ENCODE peak calls at places on chromosomes 1 and 21, in ten cellular contexts. P, D, T, N, O, W, I, C, F and J are unnamed samples.

GRCh38 chr1:50976111-50976889 is 6.3 kb downstream of the CDKN2C start:
- DNase-seq in P (no peak), D (no peak), T (peak), N (no peak), O (no peak), W (no peak), I (no peak), C (no peak), F (no peak), J (no peak)

GRCh38 chr1:176241385-176242015 is 34.4 kb upstream of the COP1 start:
- DNase-seq in P (peak), D (no peak), T (no peak), N (peak), O (peak), W (peak), I (no peak), C (no peak), F (no peak), J (no peak)

GRCh38 chr1:21633141-21633755 is 35.9 kb downstream of the RAP1GAP start:
- DNase-seq in P (no peak), D (no peak), T (no peak), N (no peak), O (no peak), W (no peak), I (no peak), C (no peak), F (no peak), J (no peak)

GRCh38 chr21:42056996-42057689 is 14.0 kb upstream of the UMODL1 start:
- DNase-seq in P (peak), D (no peak), T (no peak), N (peak), O (peak), W (peak), I (peak), C (peak), F (no peak), J (no peak)

GRCh38 chr1:205563927-205564441 is 59.5 kb downstream of the CDK18 start:
- DNase-seq in P (no peak), D (peak), T (no peak), N (no peak), O (no peak), W (no peak), I (no peak), C (no peak), F (no peak), J (no peak)

GRCh38 chr21:32562426-32562825 is 22.9 kb downstream of the TCP10L start:
- DNase-seq in P (peak), D (peak), T (peak), N (peak), O (peak), W (peak), I (peak), C (no peak), F (no peak), J (no peak)

GRCh38 chr1:67764674-67765073 is 68.6 kb downstream of the GNG12 start:
- DNase-seq in P (no peak), D (no peak), T (no peak), N (no peak), O (no peak), W (no peak), I (no peak), C (no peak), F (no peak), J (no peak)

GRCh38 chr21:19969156-19969555 is 1029.1 kb upstream of the NCAM2 start:
- DNase-seq in P (no peak), D (no peak), T (no peak), N (no peak), O (no peak), W (no peak), I (no peak), C (no peak), F (no peak), J (no peak)

GRCh38 chr1:73310797-73311381 is 887.1 kb downstream of the LRRIQ3 start:
- DNase-seq in P (no peak), D (no peak), T (no peak), N (no peak), O (no peak), W (no peak), I (no peak), C (no peak), F (no peak), J (no peak)

GRCh38 chr1:53579221-53580008 is 120.2 kb downstream of the DMRTB1 start:
- DNase-seq in P (no peak), D (peak), T (no peak), N (no peak), O (no peak), W (no peak), I (no peak), C (no peak), F (no peak), J (no peak)

GRCh38 chr1:17274186-17275170 is 25.6 kb downstream of the PADI3 start:
- DNase-seq in P (peak), D (no peak), T (no peak), N (peak), O (peak), W (peak), I (no peak), C (peak), F (no peak), J (peak)

GRCh38 chr1:58409826-58410225 is 136.7 kb downstream of the OMA1 start:
- DNase-seq in P (peak), D (no peak), T (no peak), N (no peak), O (no peak), W (no peak), I (no peak), C (no peak), F (no peak), J (no peak)

GRCh38 chr1:37858931-37859506 is 373 bp downstream of the MTF1 start:
- DNase-seq in P (peak), D (no peak), T (no peak), N (peak), O (peak), W (peak), I (no peak), C (no peak), F (no peak), J (no peak)

GRCh38 chr1:224753491-224753890 is 137.4 kb downstream of the CNIH3 start:
- DNase-seq in P (no peak), D (no peak), T (no peak), N (no peak), O (no peak), W (no peak), I (no peak), C (no peak), F (no peak), J (no peak)

GRCh38 chr1:234840843-234841242 is 230.9 kb upstream of the IRF2BP2 start:
- DNase-seq in P (peak), D (peak), T (no peak), N (no peak), O (no peak), W (no peak), I (no peak), C (no peak), F (no peak), J (no peak)

GRCh38 chr1:67514299-67514698 is 84.1 kb upstream of the SERBP1 start:
- DNase-seq in P (no peak), D (no peak), T (no peak), N (no peak), O (no peak), W (no peak), I (no peak), C (no peak), F (no peak), J (no peak)

GRCh38 chr21:42118901-42119300 is 47.8 kb downstream of the UMODL1 start:
- DNase-seq in P (peak), D (no peak), T (no peak), N (no peak), O (no peak), W (peak), I (no peak), C (no peak), F (no peak), J (peak)

GRCh38 chr1:9493326-9493725 is 45.9 kb upstream of the SLC25A33 start:
- DNase-seq in P (no peak), D (no peak), T (no peak), N (no peak), O (no peak), W (no peak), I (no peak), C (no peak), F (no peak), J (no peak)

GRCh38 chr1:164774819-164775654 is 216.1 kb downstream of the PBX1 start:
- DNase-seq in P (no peak), D (no peak), T (no peak), N (peak), O (no peak), W (no peak), I (no peak), C (no peak), F (no peak), J (peak)

GRCh38 chr1:95935719-95936118 is 701.7 kb downstream of the RWDD3 start:
- DNase-seq in P (no peak), D (no peak), T (no peak), N (no peak), O (no peak), W (no peak), I (no peak), C (no peak), F (no peak), J (no peak)

GRCh38 chr21:45405819-45406762 is 1.1 kb downstream of the COL18A1 start:
- DNase-seq in P (no peak), D (no peak), T (no peak), N (peak), O (no peak), W (peak), I (no peak), C (peak), F (no peak), J (no peak)

GRCh38 chr1:101247404-101248287 is 10.8 kb downstream of the S1PR1 start:
- DNase-seq in P (no peak), D (no peak), T (no peak), N (no peak), O (no peak), W (no peak), I (no peak), C (no peak), F (no peak), J (no peak)

GRCh38 chr1:70504176-70504820 is 93.2 kb downstream of the CTH start:
- DNase-seq in P (peak), D (no peak), T (no peak), N (peak), O (peak), W (peak), I (no peak), C (no peak), F (no peak), J (no peak)

GRCh38 chr1:82226198-82226505 is 425.4 kb downstream of the ADGRL2 start:
- DNase-seq in P (no peak), D (no peak), T (no peak), N (peak), O (peak), W (peak), I (no peak), C (no peak), F (no peak), J (no peak)

GRCh38 chr1:76203132-76203531 is 128.6 kb downstream of the ST6GALNAC3 start:
- DNase-seq in P (no peak), D (no peak), T (no peak), N (no peak), O (no peak), W (no peak), I (no peak), C (no peak), F (no peak), J (no peak)

GRCh38 chr1:43225168-43225567 is 44.6 kb upstream of the TMEM125 start:
- DNase-seq in P (peak), D (no peak), T (no peak), N (peak), O (peak), W (peak), I (no peak), C (no peak), F (no peak), J (no peak)

GRCh38 chr1:233884461-233885151 is 19.9 kb upstream of the SLC35F3 start:
- DNase-seq in P (no peak), D (no peak), T (no peak), N (no peak), O (no peak), W (no peak), I (no peak), C (no peak), F (no peak), J (no peak)

DNA sequence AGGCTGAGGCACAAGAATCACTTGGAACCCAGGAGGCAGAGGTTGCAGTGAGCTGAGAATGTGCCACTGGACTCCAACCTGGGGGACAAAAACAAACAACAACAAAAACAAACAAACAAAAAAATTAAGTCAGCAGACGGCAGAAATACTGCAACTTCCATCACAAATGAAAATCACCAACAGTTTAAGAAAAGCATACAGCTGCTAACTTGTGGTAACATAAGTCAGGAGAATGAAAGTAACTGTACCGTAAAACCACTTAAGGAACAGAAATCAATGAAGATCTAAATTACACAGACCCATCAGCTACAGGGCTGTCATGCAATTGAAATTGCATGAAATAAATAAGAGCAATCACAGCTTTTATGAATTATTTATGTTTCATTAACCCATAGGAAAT is 25.0 kb downstream of the MCOLN2 start:
- DNase-seq in P (no peak), D (no peak), T (no peak), N (no peak), O (no peak), W (no peak), I (no peak), C (no peak), F (no peak), J (peak)
- H3K4me3 ChIP-seq in P (no peak), D (no peak), T (no peak), N (no peak), O (no peak), W (no peak), I (no peak), C (no peak), F (no peak), J (no peak)

GRCh38 chr1:6473974-6474814 is 8.2 kb upstream of the TNFRSF25 start:
- DNase-seq in P (no peak), D (no peak), T (no peak), N (no peak), O (no peak), W (no peak), I (no peak), C (peak), F (no peak), J (no peak)
- H3K4me3 ChIP-seq in P (no peak), D (no peak), T (no peak), N (no peak), O (no peak), W (no peak), I (no peak), C (no peak), F (no peak), J (no peak)

GRCh38 chr1:222877854-222878253 is 63.0 kb downstream of the DISP1 start:
- DNase-seq in P (no peak), D (no peak), T (no peak), N (no peak), O (peak), W (peak), I (no peak), C (no peak), F (no peak), J (no peak)

GRCh38 chr1:222886194-222887126 is 71.6 kb downstream of the DISP1 start:
- DNase-seq in P (no peak), D (no peak), T (no peak), N (no peak), O (no peak), W (no peak), I (no peak), C (no peak), F (no peak), J (peak)

GRCh38 chr1:222880586-222880985 is 65.7 kb downstream of the DISP1 start:
- DNase-seq in P (peak), D (no peak), T (no peak), N (peak), O (peak), W (peak), I (no peak), C (no peak), F (no peak), J (peak)
- H3K4me3 ChIP-seq in P (no peak), D (no peak), T (no peak), N (no peak), O (no peak), W (no peak), I (no peak), C (no peak), F (no peak), J (no peak)

GRCh38 chr21:16211339-16212303 is 481.8 kb downstream of the USP25 start:
- DNase-seq in P (no peak), D (no peak), T (no peak), N (peak), O (peak), W (peak), I (no peak), C (no peak), F (no peak), J (no peak)
- H3K4me3 ChIP-seq in P (no peak), D (no peak), T (peak), N (no peak), O (no peak), W (no peak), I (peak), C (no peak), F (peak), J (no peak)

DNA sequence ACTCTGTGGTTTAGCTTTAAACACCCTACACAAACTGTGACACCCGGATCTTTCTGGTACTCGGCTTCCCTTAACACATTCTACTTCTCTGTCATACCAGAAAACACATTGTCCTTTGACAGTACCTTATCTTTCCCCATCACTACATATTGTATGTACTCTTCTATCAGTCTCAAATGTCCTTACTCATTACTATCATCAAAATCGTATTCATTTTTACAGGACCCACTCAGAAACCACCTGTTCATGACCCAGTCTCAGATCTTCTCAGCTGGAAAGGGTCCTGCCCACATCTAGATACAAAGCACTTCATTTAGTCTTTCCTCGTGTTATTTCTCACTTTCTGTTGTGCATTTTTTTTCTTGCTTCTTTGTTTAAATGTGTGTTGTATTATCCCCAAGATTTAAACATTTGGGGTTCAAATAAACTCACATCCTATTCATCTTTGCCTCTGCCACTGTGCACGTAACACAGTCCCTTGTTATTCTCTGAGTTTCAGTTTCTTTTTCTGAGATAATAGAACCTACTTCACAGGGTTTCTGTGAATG is 27.7 kb downstream of the CD34 start:
- DNase-seq in P (no peak), D (no peak), T (no peak), N (no peak), O (no peak), W (no peak), I (no peak), C (no peak), F (no peak), J (no peak)
- H3K4me3 ChIP-seq in P (no peak), D (no peak), T (no peak), N (no peak), O (no peak), W (no peak), I (peak), C (peak), F (no peak), J (peak)

GRCh38 chr1:66335125-66335524 is 198.8 kb upstream of the SGIP1 start:
- DNase-seq in P (no peak), D (no peak), T (no peak), N (no peak), O (no peak), W (no peak), I (no peak), C (no peak), F (no peak), J (no peak)
- H3K4me3 ChIP-seq in P (peak), D (no peak), T (peak), N (peak), O (peak), W (no peak), I (peak), C (peak), F (peak), J (no peak)

GRCh38 chr1:229434641-229435051 is 752 bp upstream of the ACTA1 start:
- DNase-seq in P (no peak), D (no peak), T (no peak), N (no peak), O (no peak), W (no peak), I (no peak), C (no peak), F (no peak), J (no peak)
- H3K4me3 ChIP-seq in P (no peak), D (no peak), T (no peak), N (no peak), O (no peak), W (no peak), I (peak), C (no peak), F (no peak), J (no peak)

GRCh38 chr1:151284013-151284577 is 2.0 kb downstream of the ZNF687 start:
- DNase-seq in P (no peak), D (peak), T (no peak), N (no peak), O (no peak), W (no peak), I (no peak), C (no peak), F (no peak), J (no peak)
- H3K4me3 ChIP-seq in P (peak), D (no peak), T (no peak), N (no peak), O (no peak), W (no peak), I (peak), C (peak), F (no peak), J (no peak)

DNA sequence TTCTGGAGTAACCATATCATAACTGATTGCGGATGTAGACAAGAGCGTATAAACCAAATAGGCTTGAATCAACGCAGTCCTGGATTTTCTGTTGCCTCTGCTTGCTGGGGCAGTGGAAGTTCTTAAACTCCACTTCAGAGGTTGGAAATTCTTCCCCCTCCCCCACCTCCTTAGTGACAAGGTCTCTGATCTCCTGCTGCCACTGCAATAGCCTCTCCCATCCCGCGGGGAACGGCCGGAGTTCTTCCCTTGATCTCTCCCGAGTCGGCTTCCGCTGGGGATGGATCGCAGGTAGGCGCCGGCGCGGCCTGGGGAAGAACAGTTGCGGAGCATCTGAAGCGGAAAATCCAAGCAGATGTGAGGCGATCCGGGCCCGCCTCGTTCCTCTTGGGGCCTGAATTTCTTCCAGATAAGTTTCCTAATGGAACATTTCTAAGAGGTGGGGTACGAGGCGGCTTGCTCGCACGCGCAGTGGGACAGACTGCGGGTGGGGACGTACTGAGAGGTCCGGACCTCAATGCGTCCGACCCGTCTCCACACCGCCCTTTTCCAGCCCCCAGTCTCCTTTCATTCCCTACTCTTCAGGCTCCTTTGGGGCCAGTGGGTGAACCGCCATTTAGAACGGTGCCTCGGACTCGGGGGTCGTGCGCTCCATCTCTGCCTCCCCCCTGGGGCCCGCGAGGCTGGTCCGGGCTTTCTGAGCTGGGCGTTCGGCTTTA is 3.1 kb upstream of the SIM2 start:
- DNase-seq in P (no peak), D (no peak), T (no peak), N (no peak), O (no peak), W (no peak), I (no peak), C (no peak), F (no peak), J (no peak)
- H3K4me3 ChIP-seq in P (no peak), D (no peak), T (no peak), N (no peak), O (no peak), W (no peak), I (no peak), C (no peak), F (peak), J (no peak)